ENCODE peak calls at places on chromosomes 1 and 21, in seven cellular contexts. U, E, D, T, O, B and V are unnamed samples.

GRCh38 chr1:225851810-225852209 is 30.4 kb downstream of the TMEM63A start:
- DNase-seq in O (no peak), E (no peak), U (no peak), B (no peak), D (no peak), T (no peak), V (no peak)

GRCh38 chr1:31591425-31592093 is 15.2 kb downstream of the TINAGL1 start:
- DNase-seq in T (no peak), E (no peak), D (no peak), U (no peak), O (no peak), B (no peak), V (no peak)

GRCh38 chr21:25929859-25930520 is 195.2 kb downstream of the GABPA start:
- DNase-seq in U (no peak), D (no peak), B (no peak), E (no peak), T (no peak), O (peak; percentile 18), V (no peak)

GRCh38 chr1:237205400-237206064 is 163.5 kb downstream of the RYR2 start:
- DNase-seq in O (no peak), U (no peak), T (no peak), B (no peak), D (no peak), E (no peak), V (no peak)

GRCh38 chr1:178031856-178032320 is 62.0 kb upstream of the RASAL2 start:
- DNase-seq in T (peak; percentile 92), O (peak; percentile 82), E (peak; percentile 66), B (no peak), D (peak; percentile 83), U (peak; percentile 90), V (peak; percentile 92)

GRCh38 chr1:21368514-21369289 is 71.2 kb upstream of the NBPF3 start:
- DNase-seq in B (peak; percentile 71), E (peak; percentile 77), D (peak; percentile 66), U (peak; percentile 84), T (peak; percentile 81), O (peak; percentile 72), V (peak; percentile 82)

GRCh38 chr1:36476945-36477344 is 5.8 kb downstream of the CSF3R start:
- DNase-seq in D (no peak), O (no peak), U (no peak), B (no peak), E (no peak), T (no peak), V (no peak)

GRCh38 chr1:53460666-53461328 is 1.6 kb downstream of the DMRTB1 start:
- DNase-seq in D (no peak), O (no peak), T (no peak), B (no peak), U (no peak), E (no peak), V (no peak)

GRCh38 chr21:42654913-42655796 is 1.7 kb downstream of the PDE9A start:
- DNase-seq in B (no peak), O (no peak), E (no peak), U (peak; percentile 65), D (peak; percentile 34), T (no peak), V (no peak)

GRCh38 chr1:184888505-184888904 is 85.8 kb downstream of the NIBAN1 start:
- DNase-seq in U (no peak), O (no peak), E (peak; percentile 13), D (no peak), T (no peak), B (no peak), V (no peak)

GRCh38 chr1:54290443-54291184 is 90.6 kb downstream of the MRPL37 start:
- DNase-seq in O (no peak), T (no peak), D (peak; percentile 63), B (no peak), E (no peak), U (no peak), V (peak; percentile 61)

GRCh38 chr1:212542761-212543187 is 65.8 kb upstream of the ATF3 start:
- DNase-seq in O (no peak), U (no peak), T (no peak), D (no peak), B (no peak), E (no peak), V (no peak)

GRCh38 chr1:45518910-45519309 is 2.8 kb downstream of the PRDX1 start:
- DNase-seq in U (peak; percentile 30), D (no peak), E (no peak), B (no peak), T (no peak), O (no peak), V (no peak)

GRCh38 chr1:109783436-109783835 is 19.7 kb upstream of the EPS8L3 start:
- DNase-seq in U (no peak), T (peak; percentile 54), B (peak; percentile 52), E (peak; percentile 51), D (peak; percentile 76), O (no peak), V (peak; percentile 67)

GRCh38 chr1:22778842-22779520 is 68.3 kb downstream of the EPHB2 start:
- DNase-seq in D (no peak), B (no peak), E (no peak), O (no peak), U (no peak), T (no peak), V (no peak)

GRCh38 chr1:119080586-119080985 is 59.9 kb downstream of the WARS2 start:
- DNase-seq in B (no peak), U (no peak), E (no peak), D (no peak), T (peak; percentile 66), O (no peak), V (no peak)

GRCh38 chr1:173477286-173478098 is at the start of gene PRDX6:
- DNase-seq in D (peak; percentile 91), B (no peak), O (no peak), U (peak; percentile 59), T (peak; percentile 92), E (peak; percentile 2), V (peak; percentile 53)

GRCh38 chr1:173478099-173478555 is 992 bp downstream of the PRDX6 start:
- DNase-seq in U (peak; percentile 47), D (peak; percentile 67), B (no peak), E (peak; percentile 12), O (peak; percentile 60), T (peak; percentile 75), V (peak; percentile 58)

GRCh38 chr1:173476197-173476663 is 905 bp upstream of the PRDX6 start:
- DNase-seq in T (no peak), B (no peak), U (no peak), E (no peak), O (no peak), D (no peak), V (no peak)

GRCh38 chr1:173475564-173476196 is 1.5 kb upstream of the PRDX6 start:
- DNase-seq in B (no peak), O (no peak), E (no peak), U (peak; percentile 14), T (no peak), D (peak; percentile 22), V (no peak)

GRCh38 chr1:173476664-173477285 is 360 bp upstream of the PRDX6 start:
- DNase-seq in D (peak; percentile 96), E (peak; percentile 85), T (peak; percentile 95), B (no peak), O (peak; percentile 96), U (peak; percentile 94), V (peak; percentile 89)
- TF ChIP-seq POLR2AphosphoS5 in D (no peak), E (peak; percentile 76), T (no peak), B (peak; percentile 67), O (peak; percentile 40), U (peak; percentile 54), V (peak; percentile 40)

GRCh38 chr1:150256193-150256548 is 1.4 kb upstream of the CA14 start:
- DNase-seq in O (no peak), U (no peak), E (no peak), T (no peak), B (no peak), D (no peak), V (no peak)
- H3K4me3 ChIP-seq in O (no peak overlapping the region), U (no peak overlapping the region), E (no peak overlapping the region), T (peak overlapping the region; percentile 32), B (peak overlapping the region; percentile 30), D (no peak overlapping the region), V (peak overlapping the region; percentile 21)

GRCh38 chr1:74652711-74653131 is 20.9 kb downstream of the ERICH3 start:
- DNase-seq in U (no peak), T (no peak), B (no peak), D (no peak), O (no peak), E (no peak), V (no peak)
- TF ChIP-seq POLR2AphosphoS5 in U (no peak), T (no peak), B (no peak), D (no peak), O (no peak), E (no peak), V (no peak)

DNA sequence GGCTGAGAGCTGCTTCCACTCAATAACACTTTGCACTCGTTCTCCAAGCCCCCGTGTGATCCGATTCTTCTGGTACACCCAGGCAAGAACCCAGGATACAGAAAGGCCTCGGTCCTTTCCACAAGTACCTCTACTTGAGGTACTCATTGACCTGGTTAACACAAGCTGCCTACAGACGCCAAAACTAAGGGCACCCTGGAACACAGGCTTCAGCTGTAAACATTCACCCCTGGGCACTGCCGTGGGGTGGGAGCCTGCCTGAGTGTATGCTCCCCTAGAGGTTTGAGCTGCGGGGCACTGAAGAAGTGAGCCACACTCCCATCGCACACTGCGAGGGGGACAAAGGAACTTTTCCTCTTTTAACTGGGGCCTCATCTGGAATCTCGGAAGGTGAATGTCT is 30.5 kb downstream of the LRRC3 start:
- DNase-seq in O (no peak), D (no peak), B (no peak), U (no peak), E (no peak), T (no peak), V (no peak)
- H3K4me3 ChIP-seq in O (no peak overlapping the region), D (no peak overlapping the region), B (peak overlapping the region; percentile 66), U (no peak overlapping the region), E (no peak overlapping the region), T (peak overlapping the region; percentile 14), V (peak overlapping the region; percentile 29)

GRCh38 chr1:9908846-9909221 is 1.2 kb downstream of the CTNNBIP1 start:
- DNase-seq in U (no peak), T (no peak), B (no peak), D (no peak), O (no peak), E (no peak), V (no peak)

GRCh38 chr1:9912264-9912936 is 2.3 kb upstream of the CTNNBIP1 start:
- DNase-seq in O (peak; percentile 18), B (no peak), D (no peak), E (no peak), T (no peak), U (peak; percentile 10), V (no peak)

GRCh38 chr1:9909222-9910046 is 635 bp downstream of the CTNNBIP1 start:
- DNase-seq in U (peak; percentile 34), D (no peak), T (peak; percentile 80), E (no peak), B (no peak), O (peak; percentile 26), V (peak; percentile 34)

GRCh38 chr1:9910425-9911178 is 533 bp upstream of the CTNNBIP1 start:
- DNase-seq in D (peak; percentile 100), U (peak; percentile 100), E (peak; percentile 97), T (peak; percentile 100), B (peak; percentile 89), O (peak; percentile 99), V (peak; percentile 100)

GRCh38 chr1:9910080-9910424 is at the start of gene CTNNBIP1:
- DNase-seq in D (no peak), T (no peak), O (no peak), E (no peak), U (no peak), B (no peak), V (no peak)
- TF ChIP-seq POLR2AphosphoS5 in D (no peak), T (no peak), O (peak; percentile 41), E (peak; percentile 68), U (peak; percentile 71), B (no peak), V (peak; percentile 47)